ENCODE peak calls at places on chromosomes 11 and 22, in nine cellular contexts. U is T1000; R is NT2/D1; O is activated T-cell treated with anti-CD3 and anti-CD28 coated beads, Interleukin-2, amount 50 U/mL, for 1 hour; N is EH; H is stromal cell of bone marrow; X is stimulated activated CD4-positive, alpha-beta T cell treated with anti-CD3 and anti-CD28 coated beads, Interleukin-1b, Interleukin-23, amount 100 ng/mL, for 24 hours; C is T-helper 1 cell; L is tibial artery. G is an unnamed sample.

GRCh38 chr22:27651486-27651885 is 150.1 kb downstream of the MN1 start:
- DNase-seq in U (no peak), R (no peak), O (no peak), N (no peak), H (no peak), X (no peak), C (no peak), L (peak), G (no peak)

GRCh38 chr11:10303558-10304363 is 1.1 kb upstream of the ADM start:
- DNase-seq in U (no peak), R (no peak), O (peak), N (peak), H (no peak), X (no peak), C (peak), L (peak), G (no peak)

GRCh38 chr11:103491777-103492176 is 382.6 kb downstream of the DYNC2H1 start:
- DNase-seq in U (no peak), R (peak), O (no peak), N (peak), H (no peak), X (no peak), C (no peak), L (no peak), G (no peak)

GRCh38 chr22:29353286-29353685 is 35.1 kb downstream of the AP1B1 start:
- DNase-seq in U (no peak), R (no peak), O (no peak), N (no peak), H (no peak), X (no peak), C (no peak), L (no peak), G (no peak)

GRCh38 chr11:121534131-121535093 is 81.6 kb upstream of the SORL1-AS1 start:
- DNase-seq in U (no peak), R (no peak), O (no peak), N (peak), H (peak), X (no peak), C (no peak), L (no peak), G (no peak)

GRCh38 chr11:47714554-47715081 is 551 bp downstream of the AGBL2 start:
- DNase-seq in U (no peak), R (no peak), O (no peak), N (peak), H (no peak), X (no peak), C (no peak), L (peak), G (no peak)

GRCh38 chr11:67352546-67353316 is 615 bp downstream of the POLD4 start:
- DNase-seq in U (no peak), R (no peak), O (no peak), N (peak), H (no peak), X (no peak), C (no peak), L (peak), G (no peak)

GRCh38 chr22:44519895-44520294 is 21.9 kb upstream of the RTL6 start:
- DNase-seq in U (no peak), R (no peak), O (no peak), N (no peak), H (no peak), X (no peak), C (no peak), L (peak), G (no peak)

GRCh38 chr11:6488831-6489230 is 7.5 kb downstream of the TIMM10B start:
- DNase-seq in U (no peak), R (no peak), O (no peak), N (no peak), H (no peak), X (no peak), C (no peak), L (no peak), G (no peak)

GRCh38 chr11:59918494-59918893 is 19.7 kb upstream of the OOSP1 start:
- DNase-seq in U (no peak), R (no peak), O (no peak), N (peak), H (peak), X (no peak), C (no peak), L (no peak), G (no peak)

GRCh38 chr22:45185718-45186511 is 22.2 kb downstream of the NUP50 start:
- DNase-seq in U (no peak), R (no peak), O (no peak), N (no peak), H (no peak), X (no peak), C (no peak), L (no peak), G (no peak)

GRCh38 chr11:78564037-78564888 is 10.4 kb downstream of the NARS2 start:
- DNase-seq in U (no peak), R (peak), O (no peak), N (peak), H (no peak), X (no peak), C (peak), L (no peak), G (no peak)

GRCh38 chr11:132913886-132914285 is 618.4 kb downstream of the OPCML start:
- DNase-seq in U (no peak), R (no peak), O (no peak), N (no peak), H (no peak), X (no peak), C (no peak), L (no peak), G (no peak)

GRCh38 chr22:23516304-23516703 is 63.8 kb downstream of the IGLL1 start:
- DNase-seq in U (no peak), R (no peak), O (no peak), N (no peak), H (no peak), X (no peak), C (no peak), L (no peak), G (no peak)

GRCh38 chr11:23124996-23125395 is 264.7 kb upstream of the CCDC179 start:
- DNase-seq in U (no peak), R (no peak), O (no peak), N (no peak), H (no peak), X (no peak), C (no peak), L (no peak), G (no peak)

G was measured in epithelial cell of proximal tubule.